ENCODE peak calls at places on chromosome 19, in ten cellular contexts. One of them, this sample, is unnamed.

GRCh38 chr19:40607311-40607871 is 6.2 kb downstream of the LTBP4 start:
- DNase-seq in fibroblast of villous mesenchyme: no peak
- DNase-seq in pancreas: no peak
- DNase-seq in mucosa of descending colon: peak; percentile 94
- DNase-seq in cardiac fibroblast: no peak
- DNase-seq in K562: peak; percentile 57
- DNase-seq in heart right ventricle: no peak
- DNase-seq in stomach: peak; percentile 44
- DNase-seq in astrocyte of the cerebellum: no peak
- DNase-seq in Peyer's patch: peak; percentile 82
- DNase-seq in this sample: no peak

GRCh38 chr19:12838182-12838890 is at the start of gene MAST1:
- DNase-seq in K562: peak; percentile 82
- DNase-seq in cardiac fibroblast: no peak
- DNase-seq in mucosa of descending colon: peak; percentile 52
- DNase-seq in fibroblast of villous mesenchyme: peak; percentile 17
- DNase-seq in pancreas: no peak
- DNase-seq in heart right ventricle: no peak
- DNase-seq in Peyer's patch: peak; percentile 71
- DNase-seq in stomach: peak; percentile 50
- DNase-seq in astrocyte of the cerebellum: no peak
- DNase-seq in this sample: no peak

GRCh38 chr19:10648360-10648759 is 5.8 kb upstream of the ILF3 start:
- DNase-seq in K562: peak; percentile 64
- DNase-seq in mucosa of descending colon: no peak
- DNase-seq in astrocyte of the cerebellum: no peak
- DNase-seq in heart right ventricle: no peak
- DNase-seq in pancreas: no peak
- DNase-seq in Peyer's patch: no peak
- DNase-seq in cardiac fibroblast: no peak
- DNase-seq in stomach: no peak
- DNase-seq in fibroblast of villous mesenchyme: no peak
- DNase-seq in this sample: no peak

GRCh38 chr19:52464798-52465470 is 11.6 kb downstream of the ZNF578 start:
- DNase-seq in Peyer's patch: no peak
- DNase-seq in K562: peak; percentile 64
- DNase-seq in heart right ventricle: no peak
- DNase-seq in stomach: no peak
- DNase-seq in astrocyte of the cerebellum: no peak
- DNase-seq in cardiac fibroblast: no peak
- DNase-seq in fibroblast of villous mesenchyme: no peak
- DNase-seq in mucosa of descending colon: no peak
- DNase-seq in pancreas: no peak
- DNase-seq in this sample: no peak

GRCh38 chr19:30788105-30788765 is 416.1 kb downstream of the ZNF536 start:
- DNase-seq in pancreas: no peak
- DNase-seq in heart right ventricle: no peak
- DNase-seq in stomach: no peak
- DNase-seq in mucosa of descending colon: no peak
- DNase-seq in K562: no peak
- DNase-seq in astrocyte of the cerebellum: no peak
- DNase-seq in cardiac fibroblast: no peak
- DNase-seq in fibroblast of villous mesenchyme: no peak
- DNase-seq in Peyer's patch: no peak
- DNase-seq in this sample: no peak

GRCh38 chr19:10288662-10289166 is 1.0 kb upstream of the ICAM5 start:
- DNase-seq in heart right ventricle: no peak
- DNase-seq in Peyer's patch: no peak
- DNase-seq in K562: peak; percentile 97
- DNase-seq in mucosa of descending colon: peak; percentile 59
- DNase-seq in cardiac fibroblast: peak; percentile 36
- DNase-seq in pancreas: no peak
- DNase-seq in stomach: peak; percentile 37
- DNase-seq in astrocyte of the cerebellum: no peak
- DNase-seq in fibroblast of villous mesenchyme: peak; percentile 69
- DNase-seq in this sample: no peak

GRCh38 chr19:52691737-52692136 is 43.1 kb downstream of the ZNF611 start:
- DNase-seq in Peyer's patch: no peak
- DNase-seq in mucosa of descending colon: no peak
- DNase-seq in K562: peak; percentile 42
- DNase-seq in stomach: no peak
- DNase-seq in fibroblast of villous mesenchyme: no peak
- DNase-seq in pancreas: no peak
- DNase-seq in astrocyte of the cerebellum: no peak
- DNase-seq in heart right ventricle: no peak
- DNase-seq in cardiac fibroblast: no peak
- DNase-seq in this sample: no peak

GRCh38 chr19:30052122-30053075 is 110.4 kb downstream of the URI1 start:
- DNase-seq in fibroblast of villous mesenchyme: no peak
- DNase-seq in K562: no peak
- DNase-seq in pancreas: no peak
- DNase-seq in cardiac fibroblast: no peak
- DNase-seq in mucosa of descending colon: no peak
- DNase-seq in stomach: no peak
- DNase-seq in astrocyte of the cerebellum: no peak
- DNase-seq in Peyer's patch: no peak
- DNase-seq in heart right ventricle: no peak
- DNase-seq in this sample: no peak

GRCh38 chr19:35136231-35136630 is 1.4 kb upstream of the LGI4 start:
- DNase-seq in heart right ventricle: no peak
- DNase-seq in Peyer's patch: no peak
- DNase-seq in K562: no peak
- DNase-seq in mucosa of descending colon: no peak
- DNase-seq in stomach: no peak
- DNase-seq in astrocyte of the cerebellum: no peak
- DNase-seq in pancreas: peak; percentile 19
- DNase-seq in fibroblast of villous mesenchyme: no peak
- DNase-seq in cardiac fibroblast: no peak
- DNase-seq in this sample: no peak

GRCh38 chr19:30447276-30447870 is 75.2 kb downstream of the ZNF536 start:
- DNase-seq in fibroblast of villous mesenchyme: no peak
- DNase-seq in mucosa of descending colon: no peak
- DNase-seq in heart right ventricle: no peak
- DNase-seq in pancreas: no peak
- DNase-seq in K562: no peak
- DNase-seq in astrocyte of the cerebellum: no peak
- DNase-seq in cardiac fibroblast: no peak
- DNase-seq in Peyer's patch: no peak
- DNase-seq in stomach: no peak
- DNase-seq in this sample: no peak

GRCh38 chr19:44113784-44114390 is 688 bp downstream of the ZNF225 start:
- DNase-seq in astrocyte of the cerebellum: no peak
- DNase-seq in heart right ventricle: peak; percentile 5
- DNase-seq in K562: peak; percentile 13
- DNase-seq in stomach: no peak
- DNase-seq in fibroblast of villous mesenchyme: no peak
- DNase-seq in pancreas: no peak
- DNase-seq in mucosa of descending colon: peak; percentile 17
- DNase-seq in Peyer's patch: no peak
- DNase-seq in cardiac fibroblast: no peak
- DNase-seq in this sample: no peak

GRCh38 chr19:16473875-16474397 is 2.2 kb upstream of the EPS15L1 start:
- DNase-seq in pancreas: no peak
- DNase-seq in heart right ventricle: no peak
- DNase-seq in K562: no peak
- DNase-seq in mucosa of descending colon: no peak
- DNase-seq in fibroblast of villous mesenchyme: no peak
- DNase-seq in stomach: peak; percentile 55
- DNase-seq in cardiac fibroblast: no peak
- DNase-seq in astrocyte of the cerebellum: no peak
- DNase-seq in Peyer's patch: no peak
- DNase-seq in this sample: no peak
- TF ChIP-seq CTCF in pancreas: no peak
- TF ChIP-seq CTCF in heart right ventricle: no peak
- TF ChIP-seq CTCF in K562: no peak
- TF ChIP-seq CTCF in mucosa of descending colon: no peak
- TF ChIP-seq CTCF in fibroblast of villous mesenchyme: no peak
- TF ChIP-seq CTCF in stomach: no peak
- TF ChIP-seq CTCF in cardiac fibroblast: no peak
- TF ChIP-seq CTCF in astrocyte of the cerebellum: no peak
- TF ChIP-seq CTCF in Peyer's patch: no peak
- TF ChIP-seq CTCF in this sample: no peak

GRCh38 chr19:49681830-49682229 is 4.8 kb downstream of the PRMT1 start:
- DNase-seq in cardiac fibroblast: no peak
- DNase-seq in stomach: no peak
- DNase-seq in pancreas: no peak
- DNase-seq in Peyer's patch: no peak
- DNase-seq in heart right ventricle: no peak
- DNase-seq in astrocyte of the cerebellum: no peak
- DNase-seq in K562: no peak
- DNase-seq in mucosa of descending colon: no peak
- DNase-seq in fibroblast of villous mesenchyme: no peak
- DNase-seq in this sample: no peak

GRCh38 chr19:49682274-49682673 is 5.2 kb downstream of the PRMT1 start:
- DNase-seq in pancreas: no peak
- DNase-seq in Peyer's patch: no peak
- DNase-seq in mucosa of descending colon: no peak
- DNase-seq in astrocyte of the cerebellum: no peak
- DNase-seq in fibroblast of villous mesenchyme: peak; percentile 14
- DNase-seq in K562: no peak
- DNase-seq in cardiac fibroblast: peak; percentile 28
- DNase-seq in heart right ventricle: no peak
- DNase-seq in stomach: no peak
- DNase-seq in this sample: no peak

GRCh38 chr19:49679832-49680472 is 2.9 kb downstream of the PRMT1 start:
- DNase-seq in mucosa of descending colon: no peak
- DNase-seq in K562: no peak
- DNase-seq in fibroblast of villous mesenchyme: no peak
- DNase-seq in astrocyte of the cerebellum: no peak
- DNase-seq in stomach: no peak
- DNase-seq in cardiac fibroblast: no peak
- DNase-seq in Peyer's patch: no peak
- DNase-seq in heart right ventricle: no peak
- DNase-seq in pancreas: peak; percentile 41
- DNase-seq in this sample: no peak

GRCh38 chr19:49678970-49679831 is 2.1 kb downstream of the PRMT1 start:
- DNase-seq in Peyer's patch: peak; percentile 44
- DNase-seq in cardiac fibroblast: no peak
- DNase-seq in stomach: no peak
- DNase-seq in astrocyte of the cerebellum: no peak
- DNase-seq in fibroblast of villous mesenchyme: no peak
- DNase-seq in mucosa of descending colon: no peak
- DNase-seq in K562: no peak
- DNase-seq in heart right ventricle: no peak
- DNase-seq in pancreas: peak; percentile 38
- DNase-seq in this sample: no peak

GRCh38 chr19:49680473-49681351 is 3.6 kb downstream of the PRMT1 start:
- DNase-seq in heart right ventricle: peak; percentile 89
- DNase-seq in astrocyte of the cerebellum: peak; percentile 67
- DNase-seq in fibroblast of villous mesenchyme: peak; percentile 84
- DNase-seq in pancreas: peak; percentile 82
- DNase-seq in stomach: peak; percentile 93
- DNase-seq in cardiac fibroblast: peak; percentile 89
- DNase-seq in K562: peak; percentile 93
- DNase-seq in Peyer's patch: peak; percentile 94
- DNase-seq in mucosa of descending colon: peak; percentile 95
- DNase-seq in this sample: peak; percentile 88
- H3K4me3 ChIP-seq in heart right ventricle: no peak overlapping the region
- H3K4me3 ChIP-seq in astrocyte of the cerebellum: peak overlapping the region; percentile 14
- H3K4me3 ChIP-seq in fibroblast of villous mesenchyme: peak overlapping the region; percentile 30
- H3K4me3 ChIP-seq in pancreas: peak overlapping the region; percentile 23
- H3K4me3 ChIP-seq in stomach: peak overlapping the region; percentile 8
- H3K4me3 ChIP-seq in cardiac fibroblast: no peak overlapping the region
- H3K4me3 ChIP-seq in K562: peak overlapping the region; percentile 4
- H3K4me3 ChIP-seq in Peyer's patch: peak overlapping the region; percentile 43
- H3K4me3 ChIP-seq in mucosa of descending colon: no peak overlapping the region
- H3K4me3 ChIP-seq in this sample: no peak overlapping the region

GRCh38 chr19:16504271-16504670 is 8.1 kb downstream of the C19orf44 start:
- DNase-seq in cardiac fibroblast: no peak
- DNase-seq in fibroblast of villous mesenchyme: no peak
- DNase-seq in pancreas: no peak
- DNase-seq in Peyer's patch: no peak
- DNase-seq in astrocyte of the cerebellum: no peak
- DNase-seq in K562: no peak
- DNase-seq in heart right ventricle: no peak
- DNase-seq in mucosa of descending colon: no peak
- DNase-seq in stomach: no peak
- DNase-seq in this sample: no peak

GRCh38 chr19:16509141-16510061 is 13.2 kb downstream of the C19orf44 start:
- DNase-seq in heart right ventricle: peak; percentile 32
- DNase-seq in mucosa of descending colon: no peak
- DNase-seq in astrocyte of the cerebellum: peak; percentile 26
- DNase-seq in cardiac fibroblast: no peak
- DNase-seq in stomach: no peak
- DNase-seq in pancreas: no peak
- DNase-seq in K562: no peak
- DNase-seq in Peyer's patch: no peak
- DNase-seq in fibroblast of villous mesenchyme: peak; percentile 9
- DNase-seq in this sample: peak; percentile 11

GRCh38 chr19:16506961-16507360 is 10.8 kb downstream of the C19orf44 start:
- DNase-seq in K562: no peak
- DNase-seq in pancreas: no peak
- DNase-seq in fibroblast of villous mesenchyme: no peak
- DNase-seq in Peyer's patch: no peak
- DNase-seq in stomach: no peak
- DNase-seq in astrocyte of the cerebellum: no peak
- DNase-seq in cardiac fibroblast: no peak
- DNase-seq in mucosa of descending colon: no peak
- DNase-seq in heart right ventricle: no peak
- DNase-seq in this sample: no peak

GRCh38 chr19:16514383-16515019 is 18.3 kb downstream of the C19orf44 start:
- DNase-seq in heart right ventricle: no peak
- DNase-seq in mucosa of descending colon: no peak
- DNase-seq in Peyer's patch: no peak
- DNase-seq in pancreas: no peak
- DNase-seq in astrocyte of the cerebellum: no peak
- DNase-seq in cardiac fibroblast: no peak
- DNase-seq in stomach: no peak
- DNase-seq in K562: no peak
- DNase-seq in fibroblast of villous mesenchyme: no peak
- DNase-seq in this sample: no peak

DNA sequence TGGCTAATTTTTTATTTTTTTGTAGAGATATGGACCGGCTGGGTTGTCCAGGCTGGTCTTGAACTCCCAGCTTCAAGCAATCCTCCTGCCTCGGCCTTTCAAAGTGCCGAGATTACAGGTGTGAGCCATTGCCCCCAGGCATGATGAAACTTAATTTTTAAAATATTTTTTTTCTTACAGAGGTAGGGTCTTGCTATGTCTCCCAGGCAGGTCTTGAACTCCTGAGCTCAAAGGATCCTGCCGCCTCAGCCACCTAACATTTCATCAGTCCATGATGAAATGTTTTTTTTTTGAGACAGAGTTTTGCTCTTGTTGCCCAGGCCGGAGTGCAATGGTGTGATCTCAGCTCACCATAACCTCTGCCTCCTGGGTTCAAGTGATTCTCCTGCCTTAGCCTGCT is 12.4 kb downstream of the C19orf44 start:
- DNase-seq in mucosa of descending colon: no peak
- DNase-seq in stomach: no peak
- DNase-seq in K562: no peak
- DNase-seq in cardiac fibroblast: no peak
- DNase-seq in Peyer's patch: no peak
- DNase-seq in fibroblast of villous mesenchyme: no peak
- DNase-seq in heart right ventricle: no peak
- DNase-seq in astrocyte of the cerebellum: no peak
- DNase-seq in pancreas: no peak
- DNase-seq in this sample: no peak
- TF ChIP-seq CTCF in mucosa of descending colon: no peak
- TF ChIP-seq CTCF in stomach: no peak
- TF ChIP-seq CTCF in K562: no peak
- TF ChIP-seq CTCF in cardiac fibroblast: no peak
- TF ChIP-seq CTCF in Peyer's patch: no peak
- TF ChIP-seq CTCF in fibroblast of villous mesenchyme: no peak
- TF ChIP-seq CTCF in heart right ventricle: no peak
- TF ChIP-seq CTCF in astrocyte of the cerebellum: no peak
- TF ChIP-seq CTCF in pancreas: no peak
- TF ChIP-seq CTCF in this sample: no peak

GRCh38 chr19:38494379-38494778 is 60.9 kb downstream of the RYR1 start:
- DNase-seq in astrocyte of the cerebellum: no peak
- DNase-seq in Peyer's patch: no peak
- DNase-seq in mucosa of descending colon: no peak
- DNase-seq in K562: no peak
- DNase-seq in stomach: no peak
- DNase-seq in heart right ventricle: no peak
- DNase-seq in pancreas: no peak
- DNase-seq in fibroblast of villous mesenchyme: no peak
- DNase-seq in cardiac fibroblast: no peak
- DNase-seq in this sample: no peak
- H3K4me3 ChIP-seq in astrocyte of the cerebellum: no peak overlapping the region
- H3K4me3 ChIP-seq in Peyer's patch: no peak overlapping the region
- H3K4me3 ChIP-seq in mucosa of descending colon: no peak overlapping the region
- H3K4me3 ChIP-seq in K562: no peak overlapping the region
- H3K4me3 ChIP-seq in stomach: no peak overlapping the region
- H3K4me3 ChIP-seq in heart right ventricle: no peak overlapping the region
- H3K4me3 ChIP-seq in pancreas: no peak overlapping the region
- H3K4me3 ChIP-seq in fibroblast of villous mesenchyme: no peak overlapping the region
- H3K4me3 ChIP-seq in cardiac fibroblast: no peak overlapping the region
- H3K4me3 ChIP-seq in this sample: no peak overlapping the region

This sample was measured in astrocyte of the spinal cord.